ENCODE peak calls at places on chromosomes 1 and 21, in five cellular contexts. One of them, this sample, is unnamed.

GRCh38 chr1:6260433-6260934 is 414 bp downstream of the GPR153 start:
- DNase-seq in tibial nerve: no peak
- DNase-seq in Daoy: peak; percentile 61
- DNase-seq in activated CD4-positive, alpha-beta memory T cell treated with anti-CD3 and anti-CD28 coated beads, Interleukin-2, amount 10 ng/mL, durations not matched to agents 7 days and 5 days: no peak
- DNase-seq in ACHN: peak; percentile 46
- DNase-seq in this sample: no peak

GRCh38 chr1:63148825-63149645 is 173.3 kb upstream of the FOXD3 start:
- DNase-seq in tibial nerve: no peak
- DNase-seq in Daoy: peak; percentile 49
- DNase-seq in activated CD4-positive, alpha-beta memory T cell treated with anti-CD3 and anti-CD28 coated beads, Interleukin-2, amount 10 ng/mL, durations not matched to agents 7 days and 5 days: peak; percentile 23
- DNase-seq in ACHN: peak; percentile 47
- DNase-seq in this sample: no peak

GRCh38 chr1:232726048-232726779 is 79.0 kb upstream of the MAP10 start:
- DNase-seq in tibial nerve: no peak
- DNase-seq in Daoy: peak; percentile 70
- DNase-seq in activated CD4-positive, alpha-beta memory T cell treated with anti-CD3 and anti-CD28 coated beads, Interleukin-2, amount 10 ng/mL, durations not matched to agents 7 days and 5 days: no peak
- DNase-seq in ACHN: no peak
- DNase-seq in this sample: no peak

GRCh38 chr1:8017495-8018310 is 8.4 kb downstream of the ERRFI1 start:
- DNase-seq in tibial nerve: no peak
- DNase-seq in Daoy: peak; percentile 59
- DNase-seq in activated CD4-positive, alpha-beta memory T cell treated with anti-CD3 and anti-CD28 coated beads, Interleukin-2, amount 10 ng/mL, durations not matched to agents 7 days and 5 days: no peak
- DNase-seq in ACHN: no peak
- DNase-seq in this sample: no peak

GRCh38 chr1:90558126-90558525 is 159.0 kb downstream of the BARHL2 start:
- DNase-seq in tibial nerve: no peak
- DNase-seq in Daoy: no peak
- DNase-seq in activated CD4-positive, alpha-beta memory T cell treated with anti-CD3 and anti-CD28 coated beads, Interleukin-2, amount 10 ng/mL, durations not matched to agents 7 days and 5 days: no peak
- DNase-seq in ACHN: no peak
- DNase-seq in this sample: no peak

GRCh38 chr1:117110774-117111173 is 10.8 kb downstream of the TRIM45 start:
- DNase-seq in tibial nerve: no peak
- DNase-seq in Daoy: peak; percentile 63
- DNase-seq in activated CD4-positive, alpha-beta memory T cell treated with anti-CD3 and anti-CD28 coated beads, Interleukin-2, amount 10 ng/mL, durations not matched to agents 7 days and 5 days: no peak
- DNase-seq in ACHN: no peak
- DNase-seq in this sample: no peak

GRCh38 chr1:68168545-68169065 is 63.7 kb downstream of the WLS start:
- DNase-seq in tibial nerve: no peak
- DNase-seq in Daoy: no peak
- DNase-seq in activated CD4-positive, alpha-beta memory T cell treated with anti-CD3 and anti-CD28 coated beads, Interleukin-2, amount 10 ng/mL, durations not matched to agents 7 days and 5 days: no peak
- DNase-seq in ACHN: no peak
- DNase-seq in this sample: no peak

GRCh38 chr1:93708734-93709481 is 27.3 kb upstream of the BCAR3 start:
- DNase-seq in tibial nerve: no peak
- DNase-seq in Daoy: peak; percentile 42
- DNase-seq in activated CD4-positive, alpha-beta memory T cell treated with anti-CD3 and anti-CD28 coated beads, Interleukin-2, amount 10 ng/mL, durations not matched to agents 7 days and 5 days: peak; percentile 51
- DNase-seq in ACHN: no peak
- DNase-seq in this sample: no peak

GRCh38 chr1:83641206-83641658 is 357.7 kb downstream of the TTLL7 start:
- DNase-seq in tibial nerve: no peak
- DNase-seq in Daoy: peak; percentile 41
- DNase-seq in activated CD4-positive, alpha-beta memory T cell treated with anti-CD3 and anti-CD28 coated beads, Interleukin-2, amount 10 ng/mL, durations not matched to agents 7 days and 5 days: no peak
- DNase-seq in ACHN: no peak
- DNase-seq in this sample: no peak

GRCh38 chr1:167661527-167662436 is 31.8 kb downstream of the RCSD1 start:
- DNase-seq in tibial nerve: no peak
- DNase-seq in Daoy: peak; percentile 57
- DNase-seq in activated CD4-positive, alpha-beta memory T cell treated with anti-CD3 and anti-CD28 coated beads, Interleukin-2, amount 10 ng/mL, durations not matched to agents 7 days and 5 days: no peak
- DNase-seq in ACHN: peak; percentile 74
- DNase-seq in this sample: no peak

GRCh38 chr1:198203434-198203833 is 46.6 kb downstream of the NEK7 start:
- DNase-seq in tibial nerve: no peak
- DNase-seq in Daoy: no peak
- DNase-seq in activated CD4-positive, alpha-beta memory T cell treated with anti-CD3 and anti-CD28 coated beads, Interleukin-2, amount 10 ng/mL, durations not matched to agents 7 days and 5 days: no peak
- DNase-seq in ACHN: no peak
- DNase-seq in this sample: no peak

GRCh38 chr1:199948587-199949280 is 78.8 kb upstream of the NR5A2 start:
- DNase-seq in tibial nerve: no peak
- DNase-seq in Daoy: no peak
- DNase-seq in activated CD4-positive, alpha-beta memory T cell treated with anti-CD3 and anti-CD28 coated beads, Interleukin-2, amount 10 ng/mL, durations not matched to agents 7 days and 5 days: no peak
- DNase-seq in ACHN: no peak
- DNase-seq in this sample: no peak

GRCh38 chr1:14929547-14930223 is 223.9 kb upstream of the TMEM51 start:
- DNase-seq in tibial nerve: no peak
- DNase-seq in Daoy: peak; percentile 79
- DNase-seq in activated CD4-positive, alpha-beta memory T cell treated with anti-CD3 and anti-CD28 coated beads, Interleukin-2, amount 10 ng/mL, durations not matched to agents 7 days and 5 days: no peak
- DNase-seq in ACHN: no peak
- DNase-seq in this sample: no peak

GRCh38 chr1:79660127-79660526 is 653.6 kb upstream of the ADGRL4 start:
- DNase-seq in tibial nerve: no peak
- DNase-seq in Daoy: no peak
- DNase-seq in activated CD4-positive, alpha-beta memory T cell treated with anti-CD3 and anti-CD28 coated beads, Interleukin-2, amount 10 ng/mL, durations not matched to agents 7 days and 5 days: no peak
- DNase-seq in ACHN: no peak
- DNase-seq in this sample: no peak

GRCh38 chr1:100955322-100955721 is 59.4 kb downstream of the SLC30A7 start:
- DNase-seq in tibial nerve: no peak
- DNase-seq in Daoy: peak; percentile 74
- DNase-seq in activated CD4-positive, alpha-beta memory T cell treated with anti-CD3 and anti-CD28 coated beads, Interleukin-2, amount 10 ng/mL, durations not matched to agents 7 days and 5 days: no peak
- DNase-seq in ACHN: no peak
- DNase-seq in this sample: no peak

GRCh38 chr1:64038965-64039926 is 164.2 kb upstream of the UBE2U start:
- DNase-seq in tibial nerve: peak; percentile 15
- DNase-seq in Daoy: peak; percentile 99
- DNase-seq in activated CD4-positive, alpha-beta memory T cell treated with anti-CD3 and anti-CD28 coated beads, Interleukin-2, amount 10 ng/mL, durations not matched to agents 7 days and 5 days: no peak
- DNase-seq in ACHN: peak; percentile 77
- DNase-seq in this sample: no peak

GRCh38 chr1:75257424-75257823 is 123.2 kb downstream of the LHX8 start:
- DNase-seq in tibial nerve: no peak
- DNase-seq in Daoy: no peak
- DNase-seq in activated CD4-positive, alpha-beta memory T cell treated with anti-CD3 and anti-CD28 coated beads, Interleukin-2, amount 10 ng/mL, durations not matched to agents 7 days and 5 days: no peak
- DNase-seq in ACHN: no peak
- DNase-seq in this sample: no peak

GRCh38 chr21:17492415-17493168 is 20.3 kb upstream of the CXADR start:
- DNase-seq in tibial nerve: no peak
- DNase-seq in Daoy: peak; percentile 71
- DNase-seq in activated CD4-positive, alpha-beta memory T cell treated with anti-CD3 and anti-CD28 coated beads, Interleukin-2, amount 10 ng/mL, durations not matched to agents 7 days and 5 days: no peak
- DNase-seq in ACHN: no peak
- DNase-seq in this sample: no peak

GRCh38 chr1:87295720-87296119 is 33.0 kb upstream of the LMO4 start:
- DNase-seq in tibial nerve: no peak
- DNase-seq in Daoy: no peak
- DNase-seq in activated CD4-positive, alpha-beta memory T cell treated with anti-CD3 and anti-CD28 coated beads, Interleukin-2, amount 10 ng/mL, durations not matched to agents 7 days and 5 days: no peak
- DNase-seq in ACHN: no peak
- DNase-seq in this sample: no peak

This sample was measured in right atrium auricular region.